ENCODE peak calls at places on chromosomes 12 and 14, in six cellular contexts. R is transverse colon, D is brain microvascular endothelial cell, C is testis, I is AG10803, J is neural crest cell. N is an unnamed sample.

GRCh38 chr12:108609535-108610335 is 11.9 kb upstream of the TMEM119 start:
- DNase-seq in R (peak; percentile 67), D (peak; percentile 68), C (peak; percentile 88), I (peak; percentile 95), J (no peak), N (no peak)

GRCh38 chr14:32607399-32607798 is 278.3 kb downstream of the AKAP6 start:
- DNase-seq in R (no peak), D (no peak), C (no peak), I (peak; percentile 48), J (no peak), N (no peak)

GRCh38 chr12:66170606-66171005 is 810 bp upstream of the TMBIM4 start:
- DNase-seq in R (no peak), D (no peak), C (no peak), I (no peak), J (no peak), N (no peak)

GRCh38 chr14:44803239-44803905 is 158.4 kb downstream of the KLHL28 start:
- DNase-seq in R (no peak), D (peak; percentile 18), C (no peak), I (peak; percentile 69), J (no peak), N (peak; percentile 22)

GRCh38 chr14:33950320-33951182 is at the start of gene EGLN3:
- DNase-seq in R (peak; percentile 93), D (peak; percentile 53), C (peak; percentile 90), I (peak; percentile 51), J (peak; percentile 81), N (peak; percentile 86)

GRCh38 chr12:11711675-11712327 is 62.3 kb downstream of the ETV6 start:
- DNase-seq in R (no peak), D (no peak), C (no peak), I (peak; percentile 72), J (no peak), N (no peak)

GRCh38 chr12:72330291-72330690 is 58.1 kb downstream of the TRHDE start:
- DNase-seq in R (no peak), D (peak; percentile 14), C (peak; percentile 49), I (no peak), J (no peak), N (no peak)

GRCh38 chr12:17204289-17205054 is 598.5 kb upstream of the LMO3 start:
- DNase-seq in R (no peak), D (no peak), C (no peak), I (no peak), J (no peak), N (no peak)

GRCh38 chr12:29783773-29784666 is at the start of gene TMTC1:
- DNase-seq in R (peak; percentile 45), D (peak; percentile 29), C (peak; percentile 83), I (peak; percentile 20), J (peak; percentile 69), N (peak; percentile 14)

GRCh38 chr12:73418541-73418940 is 1119.1 kb upstream of the ATXN7L3B start:
- DNase-seq in R (no peak), D (no peak), C (no peak), I (no peak), J (no peak), N (no peak)

GRCh38 chr12:1204581-1205121 is 213.6 kb downstream of the ERC1 start:
- DNase-seq in R (no peak), D (peak; percentile 23), C (no peak), I (no peak), J (no peak), N (peak; percentile 46)

GRCh38 chr12:46153267-46153872 is 115.5 kb downstream of the SLC38A1 start:
- DNase-seq in R (no peak), D (no peak), C (no peak), I (peak; percentile 63), J (no peak), N (peak; percentile 17)
- TF ChIP-seq CTCF in R (peak; percentile 59), D (peak; percentile 61), C (no peak), I (peak; percentile 85), J (peak; percentile 82), N (peak; percentile 68)

DNA sequence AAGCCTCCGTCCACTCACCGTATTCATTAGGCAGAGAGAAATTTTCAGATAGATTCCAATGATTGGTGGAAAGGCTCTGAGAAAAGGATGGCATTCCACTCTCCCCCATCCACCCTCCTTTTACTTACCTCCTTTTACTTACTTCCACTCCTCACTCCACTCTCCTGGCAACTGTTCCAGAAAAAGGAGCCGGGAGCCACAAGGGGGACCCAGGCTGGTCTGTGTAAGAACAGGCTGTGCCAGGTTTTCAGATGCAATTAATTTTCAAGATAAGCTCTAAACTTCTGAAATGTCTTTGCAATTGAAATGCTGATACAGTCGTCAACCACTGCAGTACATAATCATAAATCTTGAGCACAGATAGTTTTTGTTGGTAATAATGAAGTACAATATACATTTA is 248.8 kb downstream of the ANO6 start:
- DNase-seq in R (no peak), D (no peak), C (peak; percentile 16), I (no peak), J (no peak), N (no peak)
- TF ChIP-seq CTCF in R (no peak), D (peak; percentile 48), C (no peak), I (no peak), J (peak; percentile 37), N (no peak)

GRCh38 chr12:97943359-97943758 is 480.8 kb downstream of the RMST start:
- DNase-seq in R (no peak), D (no peak), C (no peak), I (no peak), J (no peak), N (no peak)
- TF ChIP-seq CTCF in R (no peak), D (no peak), C (no peak), I (peak; percentile 18), J (peak; percentile 28), N (no peak)

GRCh38 chr14:25032092-25032784 is 17.7 kb downstream of the STXBP6 start:
- DNase-seq in R (no peak), D (no peak), C (peak; percentile 40), I (no peak), J (no peak), N (no peak)
- TF ChIP-seq CTCF in R (no peak), D (peak; percentile 40), C (peak; percentile 13), I (peak; percentile 27), J (peak; percentile 44), N (no peak)

GRCh38 chr12:100229036-100229635 is 28.5 kb downstream of the ACTR6 start:
- DNase-seq in R (no peak), D (no peak), C (no peak), I (peak; percentile 3), J (no peak), N (no peak)
- TF ChIP-seq CTCF in R (no peak), D (peak; percentile 39), C (no peak), I (no peak), J (no peak), N (peak; percentile 1)

GRCh38 chr12:125351788-125352187 is 286.6 kb downstream of the AACS start:
- DNase-seq in R (no peak), D (no peak), C (no peak), I (no peak), J (no peak), N (no peak)
- TF ChIP-seq CTCF in R (no peak), D (no peak), C (no peak), I (no peak), J (no peak), N (no peak)

GRCh38 chr12:12984119-12984518 is 15.9 kb downstream of the HEBP1 start:
- DNase-seq in R (no peak), D (no peak), C (no peak), I (no peak), J (no peak), N (no peak)
- TF ChIP-seq CTCF in R (no peak), D (no peak), C (no peak), I (no peak), J (no peak), N (no peak)

DNA sequence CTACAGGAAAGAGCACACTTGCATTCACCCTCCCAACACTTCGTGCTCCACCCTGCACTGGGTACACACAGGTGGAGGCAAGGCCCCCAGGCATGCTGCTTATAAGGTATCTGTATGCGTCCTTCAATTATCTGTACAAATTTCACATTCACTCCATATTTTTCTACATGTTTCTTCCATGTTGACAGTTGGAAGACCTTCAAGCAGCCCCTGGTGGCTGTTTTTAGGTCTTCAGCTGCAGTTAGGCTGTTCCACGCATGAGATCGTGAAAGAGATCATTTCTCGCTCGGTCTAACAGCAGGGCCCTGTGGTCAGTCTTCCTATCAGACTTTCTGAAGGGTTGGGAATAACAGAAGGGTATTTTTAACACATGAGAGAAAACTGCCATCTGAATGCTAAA is 47.1 kb downstream of the PLXNC1 start:
- DNase-seq in R (no peak), D (no peak), C (no peak), I (no peak), J (no peak), N (no peak)
- TF ChIP-seq CTCF in R (no peak), D (peak; percentile 44), C (no peak), I (no peak), J (peak; percentile 27), N (peak; percentile 28)